ENCODE peak calls at places on chromosome 21, in seven cellular contexts. W is fibroblast of pulmonary artery; L is EH; V is CD8-positive, alpha-beta memory T cell; R is gastrocnemius medialis; G is mucosa of gallbladder; O is AG09309. N is an unnamed sample.

GRCh38 chr21:25688284-25689035 is 46.2 kb downstream of the ATP5PF start:
- DNase-seq in W (no peak), L (peak; percentile 1), V (no peak), R (no peak), G (no peak), O (no peak), N (no peak)

GRCh38 chr21:34935452-34935851 is 113.7 kb downstream of the RUNX1 start:
- DNase-seq in W (no peak), L (no peak), V (no peak), R (no peak), G (no peak), O (no peak), N (no peak)

GRCh38 chr21:36388835-36389234 is 3.6 kb downstream of the CHAF1B start:
- DNase-seq in W (peak; percentile 57), L (peak; percentile 33), V (no peak), R (peak; percentile 70), G (no peak), O (no peak), N (no peak)

GRCh38 chr21:36698160-36699025 is 522 bp upstream of the SIM2 start:
- DNase-seq in W (no peak), L (no peak), V (no peak), R (no peak), G (no peak), O (no peak), N (no peak)

GRCh38 chr21:39003982-39004775 is 179.1 kb downstream of the PSMG1 start:
- DNase-seq in W (peak; percentile 79), L (peak; percentile 74), V (no peak), R (no peak), G (no peak), O (peak; percentile 43), N (no peak)

GRCh38 chr21:20551939-20552338 is 446.3 kb upstream of the NCAM2 start:
- DNase-seq in W (no peak), L (no peak), V (no peak), R (no peak), G (no peak), O (no peak), N (no peak)

GRCh38 chr21:28747464-28747863 is 245.2 kb downstream of the LTN1 start:
- DNase-seq in W (no peak), L (no peak), V (no peak), R (no peak), G (no peak), O (no peak), N (no peak)

GRCh38 chr21:35150562-35151226 is 101.6 kb upstream of the RUNX1 start:
- DNase-seq in W (peak; percentile 59), L (peak; percentile 72), V (no peak), R (no peak), G (no peak), O (no peak), N (no peak)

GRCh38 chr21:32771134-32771523 is 426 bp downstream of the PAXBP1 start:
- DNase-seq in W (peak; percentile 62), L (peak; percentile 68), V (no peak), R (peak; percentile 42), G (peak; percentile 42), O (no peak), N (peak; percentile 30)

GRCh38 chr21:38913120-38913975 is 107.6 kb downstream of the ETS2 start:
- DNase-seq in W (peak; percentile 75), L (peak; percentile 28), V (no peak), R (peak; percentile 83), G (peak; percentile 90), O (no peak), N (peak; percentile 87)

GRCh38 chr21:33028759-33029511 is 3.2 kb downstream of the OLIG2 start:
- DNase-seq in W (no peak), L (no peak), V (no peak), R (no peak), G (no peak), O (no peak), N (no peak)

GRCh38 chr21:43208561-43209332 is 39.9 kb downstream of the CRYAA start:
- DNase-seq in W (no peak), L (no peak), V (no peak), R (peak; percentile 7), G (no peak), O (no peak), N (peak; percentile 3)

GRCh38 chr21:33761104-33762036 is 119.1 kb downstream of the ITSN1 start:
- DNase-seq in W (peak; percentile 97), L (peak; percentile 99), V (no peak), R (no peak), G (peak; percentile 55), O (peak; percentile 96), N (no peak)

GRCh38 chr21:28655471-28655870 is 337.2 kb downstream of the LTN1 start:
- DNase-seq in W (no peak), L (no peak), V (no peak), R (no peak), G (no peak), O (no peak), N (no peak)